ENCODE peak calls at places on chromosomes 11 and 22, in five cellular contexts. L, A, F, V and O are unnamed samples.

GRCh38 chr11:63719987-63720386 is 38.7 kb downstream of the RTN3 start:
- DNase-seq in A (no peak), V (no peak), L (peak), F (no peak), O (no peak)

GRCh38 chr11:65133724-65134123 is 595 bp downstream of the SYVN1 start:
- DNase-seq in V (peak), F (no peak), A (no peak), L (no peak), O (no peak)

GRCh38 chr22:27779650-27780049 is 21.9 kb downstream of the MN1 start:
- DNase-seq in L (no peak), F (no peak), V (no peak), A (no peak), O (no peak)

GRCh38 chr11:41018224-41018623 is 441.2 kb downstream of the LRRC4C start:
- DNase-seq in F (no peak), V (no peak), L (no peak), A (no peak), O (no peak)

GRCh38 chr11:28976012-28976800 is 868.0 kb downstream of the METTL15 start:
- DNase-seq in F (no peak), V (no peak), A (no peak), L (no peak), O (no peak)

GRCh38 chr11:9530020-9530628 is 43.3 kb upstream of the WEE1 start:
- DNase-seq in V (no peak), L (peak), F (no peak), A (no peak), O (no peak)

GRCh38 chr11:110367571-110367970 is 62.2 kb upstream of the FDX1 start:
- DNase-seq in V (no peak), L (peak), A (peak), F (no peak), O (no peak)

GRCh38 chr11:117643606-117644300 is 153.3 kb downstream of the DSCAML1 start:
- DNase-seq in A (no peak), F (no peak), L (no peak), V (no peak), O (no peak)

GRCh38 chr11:6538456-6538855 is 41.4 kb downstream of the DNHD1 start:
- DNase-seq in F (no peak), L (no peak), A (no peak), V (no peak), O (no peak)

GRCh38 chr22:50610041-50610451 is 9.5 kb downstream of the MAPK8IP2 start:
- DNase-seq in A (no peak), V (no peak), L (no peak), F (no peak), O (no peak)

GRCh38 chr11:78789365-78789764 is 214.7 kb upstream of the NARS2 start:
- DNase-seq in F (no peak), V (no peak), L (no peak), A (no peak), O (no peak)

GRCh38 chr11:120290945-120291344 is 34.2 kb upstream of the TLCD5 start:
- DNase-seq in F (no peak), V (no peak), A (no peak), L (no peak), O (no peak)

GRCh38 chr22:44129614-44129976 is 51.1 kb upstream of the PARVG start:
- DNase-seq in F (no peak), V (no peak), L (peak), A (no peak), O (no peak)

GRCh38 chr11:68903288-68903630 is 373 bp downstream of the MRPL21 start:
- DNase-seq in F (no peak), L (no peak), A (no peak), V (no peak), O (no peak)

GRCh38 chr11:131579932-131580387 is 209.5 kb downstream of the NTM start:
- DNase-seq in A (peak), L (peak), V (no peak), F (peak), O (no peak)

GRCh38 chr11:119691701-119692546 is 37.1 kb downstream of the NECTIN1 start:
- DNase-seq in V (no peak), F (no peak), A (peak), L (no peak), O (no peak)

GRCh38 chr11:43738600-43739409 is 58.3 kb downstream of the HSD17B12 start:
- DNase-seq in A (peak), V (no peak), F (no peak), L (peak), O (peak)